ENCODE peak calls at places on chromosomes 2 and 18, in six cellular contexts. J is activated T-cell treated with anti-CD3 and anti-CD28 coated beads, Interleukin-2, amount 50 U/mL, for 72 hours; T is T-helper 1 cell; M is stimulated activated naive CD8-positive, alpha-beta T cell treated with anti-CD3 and anti-CD28 coated beads, Interleukin-15, amount 100 ng/mL, for 72 hours; Q is CD4-positive, alpha-beta T cell; X is left ventricle myocardium inferior. E is an unnamed sample.

GRCh38 chr2:113376935-113377445 is 60.5 kb upstream of the ZNG1B start:
- DNase-seq in J (no peak), T (no peak), M (no peak), Q (no peak), X (no peak), E (no peak)

GRCh38 chr2:27977623-27978312 is 87.2 kb downstream of the BABAM2 start:
- DNase-seq in J (peak), T (peak), M (no peak), Q (no peak), X (no peak), E (no peak)

GRCh38 chr2:70089220-70089945 is 2.1 kb downstream of the PCBP1 start:
- DNase-seq in J (no peak), T (no peak), M (no peak), Q (no peak), X (peak), E (no peak)

GRCh38 chr2:218708086-218708485 is 2.5 kb upstream of the TTLL4 start:
- DNase-seq in J (no peak), T (peak), M (no peak), Q (no peak), X (no peak), E (no peak)

GRCh38 chr2:83602753-83603152 is 856.3 kb downstream of the SUCLG1 start:
- DNase-seq in J (no peak), T (no peak), M (no peak), Q (no peak), X (no peak), E (no peak)

GRCh38 chr2:238305965-238306679 is 14.2 kb upstream of the TRAF3IP1 start:
- DNase-seq in J (no peak), T (no peak), M (no peak), Q (no peak), X (no peak), E (no peak)

GRCh38 chr2:144268036-144268678 is 251.8 kb downstream of the ZEB2 start:
- DNase-seq in J (no peak), T (no peak), M (no peak), Q (no peak), X (no peak), E (no peak)

GRCh38 chr2:20490300-20491181 is 43.7 kb downstream of the RHOB start:
- DNase-seq in J (no peak), T (no peak), M (no peak), Q (no peak), X (peak), E (no peak)

GRCh38 chr2:69132960-69133590 is 120.1 kb downstream of the ANTXR1 start:
- DNase-seq in J (no peak), T (no peak), M (no peak), Q (no peak), X (no peak), E (no peak)

GRCh38 chr2:8582191-8582849 is 99.5 kb upstream of the ID2 start:
- DNase-seq in J (no peak), T (no peak), M (no peak), Q (no peak), X (no peak), E (no peak)

GRCh38 chr2:231299267-231299666 is 96.2 kb upstream of the B3GNT7 start:
- DNase-seq in J (no peak), T (no peak), M (no peak), Q (no peak), X (no peak), E (no peak)

GRCh38 chr18:13381907-13382682 is 163.5 kb downstream of the LDLRAD4 start:
- DNase-seq in J (peak), T (peak), M (no peak), Q (no peak), X (peak), E (peak)

GRCh38 chr2:98334439-98335078 is 11.7 kb upstream of the CNGA3 start:
- DNase-seq in J (no peak), T (no peak), M (no peak), Q (no peak), X (no peak), E (no peak)

GRCh38 chr2:62727259-62727867 is 21.9 kb downstream of the EHBP1 start:
- DNase-seq in J (no peak), T (no peak), M (no peak), Q (no peak), X (no peak), E (no peak)

GRCh38 chr2:160484859-160485520 is 8.6 kb downstream of the RBMS1 start:
- DNase-seq in J (peak), T (peak), M (peak), Q (no peak), X (no peak), E (peak)

GRCh38 chr2:27712547-27712946 is 48.9 kb downstream of the SLC4A1AP start:
- DNase-seq in J (no peak), T (no peak), M (no peak), Q (no peak), X (no peak), E (no peak)